ENCODE peak calls at places on chromosome 19, in nine cellular contexts. B is neural crest cell; P is HepG2; G is CD4-positive, alpha-beta T cell; Z is mesothelial cell of epicardium; S is fibroblast of mammary gland; A is AG04449; T is prostate gland; L is cardiac muscle cell. U is an unnamed sample.

GRCh38 chr19:45826934-45827333 is 11.8 kb upstream of the RSPH6A start:
- DNase-seq in B (no peak), P (no peak), G (no peak), Z (no peak), S (no peak), A (no peak), T (no peak), L (no peak), U (no peak)

GRCh38 chr19:48625891-48626327 is 6.6 kb downstream of the SPHK2 start:
- DNase-seq in B (no peak), P (no peak), G (no peak), Z (no peak), S (no peak), A (no peak), T (no peak), L (no peak), U (no peak)

GRCh38 chr19:27776020-27776419 is 1436.9 kb downstream of the UQCRFS1 start:
- DNase-seq in B (no peak), P (no peak), G (no peak), Z (no peak), S (peak), A (no peak), T (no peak), L (no peak), U (no peak)

GRCh38 chr19:45780146-45780447 is 2.2 kb downstream of the DMPK start:
- DNase-seq in B (no peak), P (no peak), G (no peak), Z (no peak), S (no peak), A (no peak), T (no peak), L (no peak), U (no peak)

GRCh38 chr19:23260956-23261355 is 10.8 kb upstream of the ZNF724 start:
- DNase-seq in B (no peak), P (no peak), G (no peak), Z (no peak), S (no peak), A (no peak), T (no peak), L (no peak), U (no peak)

GRCh38 chr19:56132316-56132822 is 8.7 kb upstream of the ZNF444 start:
- DNase-seq in B (no peak), P (peak), G (no peak), Z (no peak), S (peak), A (no peak), T (no peak), L (peak), U (no peak)

GRCh38 chr19:36032251-36033104 is at the start of gene CLIP3:
- DNase-seq in B (peak), P (no peak), G (peak), Z (peak), S (peak), A (no peak), T (no peak), L (peak), U (peak)

GRCh38 chr19:2511991-2512390 is 36.1 kb downstream of the GADD45B start:
- DNase-seq in B (no peak), P (no peak), G (no peak), Z (no peak), S (no peak), A (no peak), T (no peak), L (no peak), U (no peak)

GRCh38 chr19:46225558-46226004 is 4.0 kb upstream of the IGFL1 start:
- DNase-seq in B (no peak), P (no peak), G (no peak), Z (no peak), S (peak), A (no peak), T (no peak), L (peak), U (no peak)

GRCh38 chr19:56119585-56119978 is 1.5 kb downstream of the ZNF787 start:
- DNase-seq in B (no peak), P (peak), G (no peak), Z (no peak), S (peak), A (peak), T (no peak), L (no peak), U (no peak)

GRCh38 chr19:46753420-46754155 is 7.3 kb upstream of the STRN4 start:
- DNase-seq in B (peak), P (peak), G (peak), Z (no peak), S (peak), A (no peak), T (peak), L (peak), U (peak)

GRCh38 chr19:3323026-3323425 is 43.4 kb upstream of the NFIC start:
- DNase-seq in B (no peak), P (no peak), G (no peak), Z (no peak), S (no peak), A (no peak), T (no peak), L (no peak), U (no peak)

GRCh38 chr19:40588926-40589569 is 12.1 kb upstream of the LTBP4 start:
- DNase-seq in B (no peak), P (no peak), G (no peak), Z (no peak), S (no peak), A (no peak), T (no peak), L (no peak), U (no peak)

GRCh38 chr19:38851622-38852230 is 1.9 kb upstream of the HNRNPL start:
- DNase-seq in B (peak), P (peak), G (peak), Z (peak), S (peak), A (no peak), T (peak), L (peak), U (peak)

GRCh38 chr19:46927893-46928292 is 67.1 kb downstream of the ARHGAP35 start:
- DNase-seq in B (no peak), P (no peak), G (no peak), Z (no peak), S (no peak), A (no peak), T (no peak), L (no peak), U (no peak)

GRCh38 chr19:9673912-9674668 is 810 bp downstream of the ZNF562 start:
- DNase-seq in B (no peak), P (peak), G (no peak), Z (no peak), S (peak), A (no peak), T (no peak), L (no peak), U (no peak)

GRCh38 chr19:13441810-13442512 is 64.3 kb downstream of the CACNA1A start:
- DNase-seq in B (peak), P (peak), G (peak), Z (peak), S (peak), A (no peak), T (no peak), L (peak), U (peak)

GRCh38 chr19:13935765-13936486 is 2.3 kb downstream of the PODNL1 start:
- DNase-seq in B (no peak), P (no peak), G (no peak), Z (no peak), S (no peak), A (no peak), T (no peak), L (peak), U (no peak)

GRCh38 chr19:46271488-46272197 is 25.2 kb upstream of the HIF3A start:
- DNase-seq in B (no peak), P (no peak), G (no peak), Z (no peak), S (peak), A (peak), T (no peak), L (no peak), U (no peak)

GRCh38 chr19:10219678-10220077 is 11.5 kb downstream of the S1PR2 start:
- DNase-seq in B (no peak), P (peak), G (no peak), Z (no peak), S (peak), A (no peak), T (no peak), L (no peak), U (peak)

GRCh38 chr19:32406161-32407003 is 812 bp downstream of the DPY19L3 start:
- DNase-seq in B (no peak), P (no peak), G (no peak), Z (no peak), S (no peak), A (no peak), T (peak), L (no peak), U (no peak)

GRCh38 chr19:4664642-4665041 is 5.5 kb downstream of the MYDGF start:
- DNase-seq in B (no peak), P (no peak), G (no peak), Z (no peak), S (no peak), A (no peak), T (no peak), L (no peak), U (no peak)

GRCh38 chr19:2550431-2551171 is 74.7 kb downstream of the GADD45B start:
- DNase-seq in B (no peak), P (no peak), G (no peak), Z (peak), S (no peak), A (no peak), T (no peak), L (no peak), U (no peak)

GRCh38 chr19:19591133-19591825 is 27.2 kb downstream of the PBX4 start:
- DNase-seq in B (no peak), P (peak), G (peak), Z (no peak), S (peak), A (peak), T (peak), L (no peak), U (peak)

GRCh38 chr19:40693150-40693788 is 2.8 kb upstream of the NUMBL start:
- DNase-seq in B (no peak), P (no peak), G (no peak), Z (no peak), S (no peak), A (no peak), T (no peak), L (no peak), U (no peak)

GRCh38 chr19:3366104-3366760 is at the start of gene NFIC:
- DNase-seq in B (no peak), P (no peak), G (no peak), Z (no peak), S (peak), A (peak), T (peak), L (peak), U (peak)

GRCh38 chr19:2215281-2215751 is 20.8 kb downstream of the PLEKHJ1 start:
- DNase-seq in B (no peak), P (no peak), G (no peak), Z (no peak), S (no peak), A (no peak), T (no peak), L (no peak), U (no peak)

GRCh38 chr19:2603320-2603719 is 99.2 kb downstream of the GNG7 start:
- DNase-seq in B (no peak), P (no peak), G (no peak), Z (peak), S (peak), A (no peak), T (no peak), L (peak), U (no peak)

GRCh38 chr19:15180451-15181390 is 20.1 kb downstream of the NOTCH3 start:
- DNase-seq in B (no peak), P (peak), G (no peak), Z (no peak), S (no peak), A (no peak), T (peak), L (peak), U (no peak)
- TF ChIP-seq CTCF in B (no peak), P (peak), G (no peak), Z (no peak), S (no peak), A (no peak), T (no peak), L (no peak), U (no peak)

GRCh38 chr19:41910240-41910991 is 17.8 kb downstream of the ERFL start:
- DNase-seq in B (no peak), P (no peak), G (no peak), Z (no peak), S (no peak), A (no peak), T (no peak), L (no peak), U (no peak)

GRCh38 chr19:41909706-41910105 is 18.5 kb downstream of the ERFL start:
- DNase-seq in B (no peak), P (no peak), G (no peak), Z (no peak), S (no peak), A (no peak), T (no peak), L (no peak), U (no peak)

GRCh38 chr19:41911889-41912731 is 16.1 kb downstream of the ERFL start:
- DNase-seq in B (no peak), P (no peak), G (no peak), Z (no peak), S (no peak), A (no peak), T (no peak), L (no peak), U (no peak)

GRCh38 chr19:41912899-41913475 is 15.3 kb downstream of the ERFL start:
- DNase-seq in B (no peak), P (no peak), G (no peak), Z (no peak), S (no peak), A (no peak), T (no peak), L (no peak), U (no peak)

GRCh38 chr19:41910992-41911888 is 17.0 kb downstream of the ERFL start:
- DNase-seq in B (no peak), P (no peak), G (no peak), Z (no peak), S (no peak), A (no peak), T (no peak), L (no peak), U (no peak)
- TF ChIP-seq CTCF in B (no peak), P (no peak), G (no peak), Z (no peak), S (no peak), A (no peak), T (no peak), L (no peak), U (no peak)

DNA sequence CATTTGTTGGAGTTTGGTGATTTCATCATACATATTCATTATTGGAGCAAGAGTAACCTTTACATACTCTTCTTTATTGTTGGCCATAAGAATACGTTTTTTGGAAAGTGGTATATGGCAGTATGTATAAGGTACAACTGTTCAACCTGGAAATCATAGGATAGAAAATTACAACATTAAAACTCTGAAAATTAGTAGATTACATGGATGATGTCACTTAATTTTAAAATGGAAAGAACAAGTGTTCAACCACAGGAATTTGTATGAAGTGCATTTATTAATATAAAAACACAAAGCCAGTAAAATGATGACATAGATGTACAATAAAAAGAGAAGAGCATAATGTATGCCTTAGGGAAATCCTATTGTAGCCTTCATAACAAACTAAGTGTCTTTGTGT is 7.3 kb upstream of the ZNF155 start:
- DNase-seq in B (no peak), P (no peak), G (no peak), Z (no peak), S (no peak), A (no peak), T (no peak), L (no peak), U (no peak)
- TF ChIP-seq CTCF in B (no peak), P (no peak), G (no peak), Z (no peak), S (no peak), A (no peak), T (no peak), L (no peak), U (no peak)

GRCh38 chr19:12244370-12244769 is 50.3 kb downstream of the ZNF44 start:
- DNase-seq in B (no peak), P (peak), G (no peak), Z (no peak), S (no peak), A (no peak), T (no peak), L (no peak), U (no peak)
- TF ChIP-seq CTCF in B (peak), P (peak), G (no peak), Z (no peak), S (no peak), A (no peak), T (no peak), L (no peak), U (no peak)

GRCh38 chr19:7534531-7534980 is 961 bp upstream of the PNPLA6 start:
- DNase-seq in B (peak), P (peak), G (no peak), Z (peak), S (peak), A (no peak), T (peak), L (peak), U (peak)
- TF ChIP-seq CTCF in B (no peak), P (peak), G (no peak), Z (no peak), S (peak), A (peak), T (no peak), L (peak), U (peak)

U was measured in GM10248.